ENCODE peak calls at places on chromosome 1, in ten cellular contexts. E is testis, Y is breast epithelium, A is heart left ventricle, J is tibial artery, B is heart right ventricle, X is PC-9, N is hepatocyte, H is IMR-90, L is thyroid gland. M is an unnamed sample.

GRCh38 chr1:184743062-184743756 is 11.4 kb downstream of the EDEM3 start:
- DNase-seq in Y (no peak), N (no peak), J (no peak), H (peak; percentile 11), B (no peak), E (no peak), A (no peak), L (no peak), X (no peak), M (no peak)

GRCh38 chr1:20325844-20326323 is 35.2 kb downstream of the VWA5B1 start:
- DNase-seq in N (no peak), X (no peak), J (no peak), B (no peak), L (no peak), H (peak; percentile 30), Y (no peak), A (no peak), E (no peak), M (no peak)

GRCh38 chr1:241612533-241613505 is 27.4 kb downstream of the CHML start:
- DNase-seq in B (no peak), E (no peak), Y (no peak), H (peak; percentile 97), J (no peak), A (no peak), X (peak; percentile 79), L (no peak), N (peak; percentile 21), M (no peak)

GRCh38 chr1:197269053-197269452 is 1.0 kb downstream of the CRB1 start:
- DNase-seq in X (no peak), L (no peak), H (no peak), A (no peak), B (peak; percentile 4), Y (no peak), E (no peak), N (no peak), J (no peak), M (no peak)

GRCh38 chr1:201693887-201694614 is 134.9 kb upstream of the IPO9 start:
- DNase-seq in H (no peak), B (no peak), E (no peak), A (no peak), J (no peak), L (no peak), X (no peak), N (no peak), Y (no peak), M (no peak)

GRCh38 chr1:59266180-59266926 is 30.5 kb upstream of the FGGY start:
- DNase-seq in X (no peak), L (no peak), J (no peak), H (no peak), A (no peak), B (no peak), N (no peak), E (no peak), Y (no peak), M (no peak)

GRCh38 chr1:114113801-114114750 is 39.6 kb downstream of the SYT6 start:
- DNase-seq in H (peak; percentile 6), A (peak; percentile 43), E (no peak), J (peak; percentile 48), Y (no peak), L (no peak), N (no peak), X (peak; percentile 99), B (peak; percentile 17), M (no peak)

GRCh38 chr1:171207377-171207776 is 22.3 kb downstream of the FMO2 start:
- DNase-seq in A (no peak), B (no peak), J (no peak), L (no peak), X (no peak), Y (no peak), E (no peak), H (no peak), N (no peak), M (no peak)

GRCh38 chr1:234907585-234908457 is 220.8 kb downstream of the TOMM20 start:
- DNase-seq in H (peak; percentile 79), X (no peak), B (no peak), J (no peak), E (no peak), N (peak; percentile 58), Y (no peak), A (no peak), L (no peak), M (no peak)

GRCh38 chr1:45172015-45172414 is 34.4 kb downstream of the ZSWIM5 start:
- DNase-seq in Y (no peak), E (no peak), H (no peak), N (peak; percentile 43), B (no peak), J (no peak), A (no peak), L (no peak), X (peak; percentile 72), M (no peak)

GRCh38 chr1:197178998-197179397 is 32.5 kb upstream of the ASPM start:
- DNase-seq in A (no peak), B (no peak), J (no peak), H (peak; percentile 74), Y (no peak), E (no peak), L (no peak), X (peak; percentile 83), N (no peak), M (no peak)

GRCh38 chr1:88697503-88697902 is 13.4 kb downstream of the PKN2 start:
- DNase-seq in A (no peak), H (peak; percentile 36), Y (no peak), X (no peak), J (no peak), N (no peak), L (no peak), B (no peak), E (no peak), M (no peak)

GRCh38 chr1:46411601-46412341 is 17.7 kb downstream of the FAAH start:
- DNase-seq in J (no peak), E (peak; percentile 56), B (no peak), H (no peak), L (no peak), X (no peak), Y (no peak), A (no peak), N (no peak), M (no peak)
- TF ChIP-seq CTCF in J (no peak), E (no peak), B (peak; percentile 23), H (peak; percentile 10), L (peak; percentile 10), X (peak; percentile 65), Y (no peak), A (no peak), N (peak; percentile 31), M (no peak)

GRCh38 chr1:16981269-16981849 is 939 bp upstream of the MFAP2 start:
- DNase-seq in N (no peak), E (no peak), H (peak; percentile 92), J (no peak), X (no peak), Y (no peak), A (no peak), B (no peak), L (no peak), M (no peak)

GRCh38 chr1:16979475-16980327 is 719 bp downstream of the MFAP2 start:
- DNase-seq in E (peak; percentile 42), N (peak; percentile 76), H (no peak), L (no peak), Y (no peak), A (peak; percentile 57), B (no peak), J (no peak), X (no peak), M (no peak)

GRCh38 chr1:16978589-16979474 is 1.6 kb downstream of the MFAP2 start:
- DNase-seq in J (peak; percentile 83), N (peak; percentile 75), L (peak; percentile 10), B (peak; percentile 54), E (peak; percentile 81), Y (no peak), A (peak; percentile 69), H (peak; percentile 86), X (no peak), M (no peak)

GRCh38 chr1:16978139-16978538 is 2.3 kb downstream of the MFAP2 start:
- DNase-seq in Y (no peak), N (no peak), E (no peak), B (no peak), H (no peak), L (no peak), X (no peak), A (no peak), J (no peak), M (no peak)

GRCh38 chr1:16980473-16981268 is at the start of gene MFAP2:
- DNase-seq in J (no peak), B (no peak), L (no peak), X (no peak), A (no peak), H (no peak), N (peak; percentile 81), Y (no peak), E (peak; percentile 33), M (no peak)
- H3K27ac ChIP-seq in J (peak within 1 kb of the TSS; percentile 98), B (peak within 1 kb of the TSS; percentile 72), L (no peak within 1 kb of the TSS), X (no peak within 1 kb of the TSS), A (peak within 1 kb of the TSS; percentile 13), H (no peak within 1 kb of the TSS), N (peak within 1 kb of the TSS; percentile 96), Y (peak within 1 kb of the TSS; percentile 86), E (peak within 1 kb of the TSS; percentile 95), M (peak within 1 kb of the TSS; percentile 75)

DNA sequence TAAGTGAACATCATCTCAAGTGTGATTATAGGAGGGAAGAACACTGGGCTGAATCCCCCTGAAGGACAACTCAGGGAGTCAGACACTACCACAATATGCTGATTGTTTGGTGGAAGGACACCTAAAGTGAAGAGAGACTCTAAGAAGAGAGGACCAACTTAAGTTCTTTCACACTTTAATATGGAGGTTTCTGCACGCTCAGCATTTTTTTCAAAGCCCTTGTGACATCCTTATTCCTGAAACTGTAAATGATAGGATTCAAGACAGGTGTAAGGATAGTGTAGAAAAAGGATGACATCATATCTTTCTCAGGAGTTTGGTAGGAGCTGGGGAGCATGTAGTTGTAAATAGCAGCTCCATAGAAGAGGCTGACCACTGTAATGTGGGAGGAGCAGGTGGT is 4.8 kb downstream of the OR2T10 start:
- DNase-seq in E (no peak), H (no peak), J (no peak), L (no peak), X (no peak), B (no peak), Y (no peak), A (no peak), N (no peak), M (no peak)
- TF ChIP-seq CTCF in E (no peak), H (no peak), J (no peak), L (no peak), X (no peak), B (no peak), Y (no peak), A (no peak), N (no peak), M (no peak)

DNA sequence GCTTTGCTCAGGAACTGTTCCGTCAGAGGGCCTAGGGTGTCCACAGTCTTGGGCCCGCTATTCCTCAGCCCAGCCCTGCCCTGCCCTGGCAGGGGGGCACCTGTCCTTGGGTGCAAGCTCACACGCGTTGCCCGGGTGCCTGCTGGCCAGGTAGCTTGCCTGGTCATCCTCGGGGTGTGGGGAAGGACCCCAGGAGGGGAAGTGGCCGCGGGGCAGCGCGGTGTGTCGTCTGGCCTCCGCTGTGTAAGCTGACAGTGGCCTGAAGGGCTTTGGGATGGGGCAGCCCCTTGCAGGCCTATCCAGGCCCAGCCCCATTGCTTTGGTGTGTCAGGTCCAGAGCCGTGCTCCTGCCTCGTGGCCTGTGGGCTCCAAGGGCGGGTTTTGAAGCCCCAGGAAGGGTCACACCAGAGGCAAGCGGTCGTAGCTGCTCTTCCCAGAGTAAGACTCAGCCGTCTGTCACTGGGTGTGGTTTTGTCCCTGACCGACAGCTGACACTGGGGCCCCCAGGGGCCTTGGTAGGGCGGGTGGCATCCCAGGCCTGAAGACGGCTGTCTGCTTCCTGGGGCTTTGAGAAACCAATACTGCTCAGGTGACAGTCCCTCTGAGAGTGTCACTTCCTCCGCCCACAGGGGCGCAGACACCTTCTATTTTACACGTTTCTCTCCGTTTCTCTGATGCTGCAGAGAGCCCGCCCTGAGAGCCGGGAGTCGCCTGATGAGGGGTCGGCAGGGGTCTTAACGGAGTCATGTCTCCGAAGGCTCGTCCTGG is 72.1 kb downstream of the SKI start:
- DNase-seq in H (no peak), A (no peak), E (no peak), N (no peak), Y (no peak), L (no peak), X (no peak), B (no peak), J (no peak), M (no peak)
- H3K27ac ChIP-seq in H (peak overlapping the region; percentile 84), A (peak overlapping the region; percentile 89), E (peak overlapping the region; percentile 11), N (no peak overlapping the region), Y (peak overlapping the region; percentile 61), L (peak overlapping the region; percentile 28), X (no peak overlapping the region), B (peak overlapping the region; percentile 84), J (peak overlapping the region; percentile 74), M (peak overlapping the region; percentile 77)

M was measured in esophagus muscularis mucosa.